ENCODE peak calls at places on chromosome 5, in four cellular contexts. C is esophagus squamous epithelium, K is GM23338, N is aorta. A is an unnamed sample.

GRCh38 chr5:142298789-142299188 is 26.0 kb downstream of the SPRY4 start:
- DNase-seq in C (no peak), K (no peak), N (no peak), A (no peak)

GRCh38 chr5:145981612-145982571 is 45.5 kb downstream of the SH3RF2 start:
- DNase-seq in C (no peak), K (no peak), N (no peak), A (no peak)

GRCh38 chr5:106311230-106311629 is 1359.5 kb downstream of the EFNA5 start:
- DNase-seq in C (no peak), K (no peak), N (no peak), A (no peak)

GRCh38 chr5:180813418-180813817 is 10.8 kb upstream of the MGAT1 start:
- DNase-seq in C (no peak), K (no peak), N (no peak), A (no peak)

GRCh38 chr5:139696894-139697658 is 48.9 kb downstream of the CXXC5 start:
- DNase-seq in C (no peak), K (peak), N (peak), A (peak)

GRCh38 chr5:128216860-128217531 is 133.4 kb downstream of the SLC12A2 start:
- DNase-seq in C (no peak), K (no peak), N (no peak), A (no peak)

GRCh38 chr5:60590172-60590571 is 109.8 kb downstream of the DEPDC1B start:
- DNase-seq in C (no peak), K (no peak), N (no peak), A (no peak)

GRCh38 chr5:172816887-172817418 is 17.1 kb upstream of the ERGIC1 start:
- DNase-seq in C (no peak), K (no peak), N (no peak), A (no peak)

GRCh38 chr5:2675548-2675947 is 75.9 kb downstream of the IRX2 start:
- DNase-seq in C (no peak), K (no peak), N (no peak), A (no peak)

GRCh38 chr5:146788918-146789317 is 89.6 kb downstream of the PPP2R2B start:
- DNase-seq in C (no peak), K (peak), N (no peak), A (no peak)

GRCh38 chr5:179270581-179271300 is 74.5 kb downstream of the ADAMTS2 start:
- DNase-seq in C (no peak), K (no peak), N (peak), A (peak)

GRCh38 chr5:113102121-113102531 is 125.5 kb downstream of the DCP2 start:
- DNase-seq in C (no peak), K (no peak), N (no peak), A (no peak)

GRCh38 chr5:168992687-168993086 is 308.3 kb downstream of the SLIT3 start:
- DNase-seq in C (no peak), K (peak), N (no peak), A (no peak)

GRCh38 chr5:10572451-10572850 is 8.6 kb downstream of the ANKRD33B start:
- DNase-seq in C (no peak), K (no peak), N (no peak), A (no peak)

GRCh38 chr5:161380550-161380949 is 166.0 kb downstream of the GABRB2 start:
- DNase-seq in C (no peak), K (no peak), N (no peak), A (no peak)

GRCh38 chr5:42109006-42109572 is 184.0 kb downstream of the FBXO4 start:
- DNase-seq in C (no peak), K (no peak), N (no peak), A (no peak)

GRCh38 chr5:135502836-135503520 is 32.8 kb downstream of the NEUROG1 start:
- DNase-seq in C (no peak), K (no peak), N (no peak), A (no peak)

GRCh38 chr5:7606840-7607453 is 211.0 kb downstream of the ADCY2 start:
- DNase-seq in C (no peak), K (peak), N (no peak), A (no peak)

GRCh38 chr5:75202935-75203334 is 33.7 kb downstream of the ANKRD31 start:
- DNase-seq in C (no peak), K (peak), N (no peak), A (no peak)

GRCh38 chr5:6274846-6275543 is 103.4 kb downstream of the MED10 start:
- DNase-seq in C (no peak), K (no peak), N (no peak), A (no peak)

GRCh38 chr5:38896760-38897159 is 50.9 kb downstream of the OSMR start:
- DNase-seq in C (no peak), K (no peak), N (no peak), A (no peak)

GRCh38 chr5:38807570-38808461 is 38.0 kb upstream of the OSMR start:
- DNase-seq in C (no peak), K (no peak), N (no peak), A (no peak)

GRCh38 chr5:144549580-144549979 is 378.9 kb downstream of the KCTD16 start:
- DNase-seq in C (no peak), K (no peak), N (no peak), A (no peak)

GRCh38 chr5:128356011-128356410 is 182.0 kb downstream of the FBN2 start:
- DNase-seq in C (no peak), K (no peak), N (no peak), A (no peak)

GRCh38 chr5:14906628-14907027 is 35.0 kb upstream of the ANKH start:
- DNase-seq in C (no peak), K (no peak), N (no peak), A (no peak)

GRCh38 chr5:172766287-172767104 is 4.5 kb downstream of the DUSP1 start:
- DNase-seq in C (no peak), K (no peak), N (peak), A (peak)

GRCh38 chr5:178674334-178674733 is 47.5 kb upstream of the CLK4 start:
- DNase-seq in C (no peak), K (peak), N (no peak), A (no peak)

GRCh38 chr5:141121563-141121962 is at the start of gene PCDHB4:
- DNase-seq in C (no peak), K (peak), N (no peak), A (peak)

GRCh38 chr5:159851053-159851452 is 65.2 kb upstream of the ADRA1B start:
- DNase-seq in C (no peak), K (no peak), N (no peak), A (no peak)

GRCh38 chr5:100902406-100903035 is 561 bp downstream of the ST8SIA4 start:
- DNase-seq in C (no peak), K (peak), N (no peak), A (no peak)

A was measured in psoas muscle.